ENCODE peak calls at places on chromosomes 11 and 22, in nine cellular contexts. D, U, S, G, T, N, R, K and X are unnamed samples.

GRCh38 chr11:76322593-76323341 is 58.2 kb downstream of the THAP12 start:
- DNase-seq in R (no peak), K (no peak), G (no peak), D (no peak), T (no peak), S (no peak), U (no peak), N (peak), X (no peak)

GRCh38 chr11:75615709-75616108 is 53.1 kb downstream of the MAP6 start:
- DNase-seq in S (no peak), G (no peak), D (no peak), R (no peak), N (no peak), T (no peak), K (no peak), U (no peak), X (no peak)

GRCh38 chr11:65489061-65489705 is 9.7 kb upstream of the MALAT1 start:
- DNase-seq in S (no peak), R (no peak), D (no peak), K (no peak), G (peak), T (no peak), U (no peak), N (peak), X (no peak)

GRCh38 chr22:22884888-22885840 is 2.5 kb upstream of the IGLL5 start:
- DNase-seq in N (no peak), K (no peak), T (no peak), D (no peak), U (peak), S (no peak), G (no peak), R (no peak), X (peak)

GRCh38 chr11:27839226-27839913 is 139.1 kb upstream of the BDNF start:
- DNase-seq in D (no peak), S (no peak), U (no peak), N (no peak), R (peak), T (no peak), K (no peak), G (peak), X (no peak)

GRCh38 chr11:133904818-133905515 is 51.8 kb downstream of the IGSF9B start:
- DNase-seq in D (no peak), G (no peak), N (peak), T (no peak), R (no peak), U (no peak), S (no peak), K (no peak), X (peak)

GRCh38 chr11:12552677-12553076 is 121.5 kb upstream of the TEAD1 start:
- DNase-seq in K (no peak), N (no peak), R (no peak), D (no peak), G (peak), T (no peak), U (no peak), S (no peak), X (no peak)

GRCh38 chr11:65427691-65428577 is 5.3 kb downstream of the NEAT1 start:
- DNase-seq in G (peak), N (peak), T (no peak), D (no peak), U (no peak), R (no peak), S (peak), K (no peak), X (no peak)

GRCh38 chr11:1878134-1879031 is 13.3 kb downstream of the PRR33 start:
- DNase-seq in D (no peak), G (no peak), N (peak), T (no peak), R (no peak), K (no peak), U (no peak), S (no peak), X (no peak)

GRCh38 chr11:12389676-12390075 is 12.3 kb downstream of the PARVA start:
- DNase-seq in K (no peak), U (no peak), G (no peak), T (no peak), D (no peak), N (no peak), S (no peak), R (peak), X (no peak)

GRCh38 chr11:113584371-113584770 is 109.2 kb upstream of the DRD2 start:
- DNase-seq in S (no peak), D (no peak), G (no peak), K (no peak), R (no peak), T (no peak), N (no peak), U (no peak), X (no peak)

GRCh38 chr22:46036558-46037408 is 59.8 kb upstream of the WNT7B start:
- DNase-seq in R (no peak), T (peak), S (peak), D (no peak), K (no peak), N (peak), G (no peak), U (peak), X (peak)

GRCh38 chr11:73344191-73344607 is 32.0 kb upstream of the RELT start:
- DNase-seq in T (no peak), D (no peak), U (no peak), S (no peak), K (no peak), R (no peak), N (no peak), G (no peak), X (no peak)

GRCh38 chr11:1881442-1882264 is 10.0 kb downstream of the PRR33 start:
- DNase-seq in N (peak), T (no peak), D (no peak), R (no peak), U (peak), S (no peak), K (no peak), G (no peak), X (no peak)